ENCODE peak calls at places on chromosome X, in five cellular contexts. M is uterus, N is WTC11, L is brain microvascular endothelial cell, A is hepatocyte. D is an unnamed sample.

GRCh38 chrX:134246282-134246681 is 9.3 kb downstream of the CCDC160 start:
- DNase-seq in N (no peak), M (no peak), L (no peak), A (no peak), D (no peak)

GRCh38 chrX:2700405-2701320 is 9.6 kb downstream of the CD99 start:
- DNase-seq in N (no peak), M (no peak), A (no peak), L (no peak), D (no peak)

GRCh38 chrX:42567268-42567667 is 210.7 kb downstream of the PPP1R2C start:
- DNase-seq in N (no peak), M (no peak), L (peak; percentile 32), A (no peak), D (no peak)

GRCh38 chrX:137574784-137575298 is 8.9 kb downstream of the ZIC3 start:
- DNase-seq in L (no peak), M (no peak), N (no peak), A (no peak), D (no peak)

GRCh38 chrX:790031-790430 is 159.4 kb downstream of the SHOX start:
- DNase-seq in L (no peak), N (no peak), A (no peak), M (no peak), D (no peak)

GRCh38 chrX:134930501-134930900 is 60.3 kb upstream of the SMIM10 start:
- DNase-seq in M (no peak), A (no peak), N (no peak), L (no peak), D (no peak)

GRCh38 chrX:24020280-24020876 is 6.6 kb downstream of the KLHL15 start:
- DNase-seq in N (no peak), M (no peak), A (no peak), L (no peak), D (no peak)

GRCh38 chrX:18227458-18227857 is 6.8 kb upstream of the BEND2 start:
- DNase-seq in N (no peak), M (no peak), L (no peak), A (no peak), D (no peak)

GRCh38 chrX:46792826-46793195 is 33.9 kb upstream of the SLC9A7 start:
- DNase-seq in L (no peak), A (no peak), M (no peak), N (no peak), D (no peak)

GRCh38 chrX:15398874-15399273 is 14.7 kb upstream of the VEGFD start:
- DNase-seq in N (no peak), A (no peak), L (no peak), M (no peak), D (no peak)

GRCh38 chrX:23515028-23515427 is 152.3 kb upstream of the PRDX4 start:
- DNase-seq in L (no peak), A (no peak), M (no peak), N (no peak), D (no peak)

GRCh38 chrX:16838202-16839066 is 31.7 kb downstream of the RBBP7 start:
- DNase-seq in L (peak; percentile 85), A (peak; percentile 27), N (no peak), M (no peak), D (no peak)

GRCh38 chrX:39891781-39892180 is 206.0 kb downstream of the BCOR start:
- DNase-seq in L (no peak), N (no peak), M (no peak), A (no peak), D (no peak)

GRCh38 chrX:42846741-42847140 is 68.8 kb upstream of the PPP1R2C start:
- DNase-seq in A (no peak), M (no peak), N (no peak), L (no peak), D (no peak)

GRCh38 chrX:5068550-5068949 is 1160.1 kb downstream of the NLGN4X start:
- DNase-seq in L (no peak), A (no peak), M (no peak), N (no peak), D (no peak)

GRCh38 chrX:124938715-124939114 is 381.0 kb upstream of the TEX13C start:
- DNase-seq in M (no peak), L (no peak), A (no peak), N (no peak), D (no peak)

GRCh38 chrX:38305971-38306370 is 21.3 kb downstream of the RPGR start:
- DNase-seq in N (no peak), L (no peak), A (peak; percentile 7), M (no peak), D (no peak)

GRCh38 chrX:8967471-8967870 is 66.5 kb downstream of the FAM9B start:
- DNase-seq in A (no peak), N (no peak), L (no peak), M (no peak), D (no peak)

GRCh38 chrX:50202539-50202938 is 1.7 kb upstream of the AKAP4 start:
- DNase-seq in M (no peak), L (no peak), N (no peak), A (no peak), D (no peak)

GRCh38 chrX:135737361-135738071 is 24.1 kb downstream of the CT45A1 start:
- DNase-seq in A (no peak), M (no peak), L (no peak), N (no peak), D (no peak)

DNA sequence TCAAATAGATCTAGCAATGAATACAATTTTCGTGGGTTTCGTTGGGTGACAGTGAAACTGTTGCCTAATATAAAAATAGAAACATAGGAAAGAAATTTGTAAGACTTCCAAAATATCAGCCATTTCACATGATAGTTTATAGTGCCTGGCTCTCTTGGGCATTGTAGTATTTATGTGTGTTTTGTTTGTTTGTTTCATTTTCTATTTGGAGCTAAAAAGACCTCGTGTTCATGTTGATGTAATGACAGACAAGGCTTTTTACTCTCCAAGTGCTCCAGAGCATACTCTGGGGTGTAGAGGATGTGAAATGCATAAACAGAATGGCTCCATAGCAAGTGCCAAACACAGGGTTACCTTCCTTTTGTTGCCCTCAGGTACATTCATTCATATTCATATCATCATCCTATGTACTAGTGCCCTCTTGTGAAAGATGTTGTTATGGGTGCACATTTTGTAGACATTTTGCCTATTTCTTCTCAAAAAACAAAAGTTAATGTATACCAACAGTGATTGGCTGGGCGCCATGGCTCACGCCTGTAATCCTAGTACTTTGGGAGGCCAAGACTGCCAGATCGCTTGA is 100.7 kb upstream of the AMOT start:
- DNase-seq in L (no peak), N (no peak), A (peak; percentile 18), M (no peak), D (no peak)
- TF ChIP-seq CTCF in L (no peak), N (no peak), A (peak; percentile 42), M (no peak), D (no peak)

GRCh38 chrX:139932901-139933796 is at the start of gene ATP11C:
- DNase-seq in M (peak; percentile 83), A (peak; percentile 87), N (peak; percentile 80), L (peak; percentile 69), D (peak; percentile 54)
- TF ChIP-seq CTCF in M (no peak), A (no peak), N (no peak), L (no peak), D (no peak)

DNA sequence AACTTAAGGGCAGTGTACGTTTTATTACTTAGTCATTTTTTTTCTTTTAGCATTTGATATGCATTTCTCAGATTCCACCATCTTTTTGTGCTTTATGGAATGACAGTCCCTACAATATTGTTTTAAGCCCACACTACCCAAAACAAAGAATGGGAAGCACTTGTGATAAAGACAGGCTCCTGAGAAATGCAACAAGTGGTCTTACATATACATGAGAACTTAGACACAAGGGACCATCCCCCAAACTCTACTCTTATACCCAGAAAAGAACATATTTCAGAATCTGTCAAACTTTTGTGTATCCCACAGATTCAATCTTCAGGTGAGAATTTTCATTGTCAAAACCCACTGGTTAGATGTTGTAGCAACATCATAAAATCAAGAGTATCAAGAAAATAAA is 491.1 kb downstream of the AFF2 start:
- DNase-seq in N (no peak), L (no peak), M (no peak), A (no peak), D (no peak)
- TF ChIP-seq CTCF in N (no peak), L (no peak), M (no peak), A (no peak), D (no peak)

GRCh38 chrX:104098919-104099318 is 13.4 kb upstream of the ZCCHC18 start:
- DNase-seq in L (no peak), A (no peak), N (no peak), M (no peak), D (no peak)

DNA sequence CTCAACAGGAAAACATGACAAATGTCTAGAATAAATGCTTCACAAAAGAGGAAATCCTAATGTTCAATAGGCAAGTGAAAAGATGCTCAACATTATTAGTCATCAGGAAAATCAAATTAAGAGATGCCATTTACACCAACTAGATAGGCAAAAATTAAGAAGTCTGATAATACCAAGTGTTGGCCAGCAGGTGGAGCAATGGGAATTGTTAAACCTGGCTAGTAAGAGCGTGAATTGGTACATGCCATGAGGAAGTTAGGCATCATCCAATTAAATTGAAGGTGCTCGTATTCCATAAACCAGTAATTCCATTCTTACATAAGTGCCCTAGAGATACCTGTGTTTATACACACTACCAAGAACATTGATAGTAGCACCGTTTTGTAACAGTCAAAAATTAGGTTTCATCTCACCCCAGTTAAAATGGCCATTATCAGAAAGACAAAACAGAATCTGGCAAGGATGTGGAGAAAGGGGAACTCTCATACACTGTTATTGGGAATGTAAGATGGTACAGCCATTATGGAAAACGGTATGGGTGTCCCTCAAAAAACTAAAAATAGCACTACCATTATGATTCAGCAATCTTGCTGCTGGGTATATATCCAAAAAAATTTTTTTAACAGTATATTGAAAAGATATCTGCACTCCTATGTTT is 14.0 kb upstream of the ZCCHC18 start:
- DNase-seq in N (peak; percentile 21), A (peak; percentile 72), M (peak; percentile 32), L (peak; percentile 36), D (no peak)
- TF ChIP-seq CTCF in N (peak; percentile 26), A (peak; percentile 56), M (peak; percentile 55), L (peak; percentile 66), D (no peak)

GRCh38 chrX:153469811-153470410 is 465 bp downstream of the HAUS7 start:
- DNase-seq in A (peak; percentile 38), N (peak; percentile 29), L (no peak), M (no peak), D (no peak)
- TF ChIP-seq CTCF in A (no peak), N (no peak), L (peak; percentile 37), M (no peak), D (peak; percentile 10)

DNA sequence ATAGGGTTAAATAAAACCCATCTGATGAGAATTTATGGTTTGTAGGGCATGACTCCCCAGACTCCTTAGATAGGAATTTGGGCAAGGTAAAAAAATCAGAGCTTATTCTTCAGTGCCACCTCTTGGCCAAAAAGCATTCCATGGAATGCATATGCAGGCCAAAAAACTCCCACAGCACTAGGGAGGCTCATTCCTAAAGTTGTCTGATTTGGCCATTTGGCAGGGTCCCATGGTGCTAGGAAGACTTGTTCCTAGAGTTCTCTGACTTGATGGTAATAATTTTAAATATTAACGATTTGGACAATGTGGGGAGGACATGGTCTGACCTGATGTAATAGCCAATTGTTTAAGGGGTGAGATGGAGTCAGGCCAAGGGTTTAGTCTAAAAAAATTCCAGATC is 93.0 kb downstream of the SPIN4 start:
- DNase-seq in A (no peak), N (no peak), M (no peak), L (no peak), D (no peak)
- TF ChIP-seq CTCF in A (no peak), N (no peak), M (no peak), L (no peak), D (no peak)

GRCh38 chrX:108735087-108735679 is 1.2 kb downstream of the IRS4 start:
- DNase-seq in M (no peak), A (peak; percentile 34), L (no peak), N (peak; percentile 51), D (no peak)
- TF ChIP-seq CTCF in M (no peak), A (peak; percentile 9), L (peak; percentile 27), N (no peak), D (no peak)

GRCh38 chrX:68807818-68808217 is 21.0 kb upstream of the EFNB1 start:
- DNase-seq in N (peak; percentile 25), L (no peak), A (peak; percentile 40), M (no peak), D (no peak)
- TF ChIP-seq CTCF in N (no peak), L (peak; percentile 45), A (peak; percentile 37), M (no peak), D (no peak)